ENCODE peak calls at places on chromosomes 5 and 9, in ten cellular contexts. W is endodermal cell; U is CD4-positive, CD25-positive, alpha-beta regulatory T cell; S is aorta; B is mucosa of descending colon; H is body of pancreas; T is transverse colon; D is CD8-positive, alpha-beta memory T cell; R is heart left ventricle; G is keratinocyte. M is an unnamed sample. For H3K9me3, the result is how much of the 10 kb centered on the place peaks cover.

GRCh38 chr9:16275795-16276624 is 594.5 kb downstream of the BNC2 start:
- DNase-seq in W (peak), U (no peak), S (peak), B (no peak), H (no peak), T (no peak), D (no peak), R (peak), G (no peak), M (no peak)

GRCh38 chr5:166576323-166576722 is 1715.1 kb upstream of the WWC1 start:
- DNase-seq in W (no peak), U (no peak), S (no peak), B (no peak), H (no peak), T (no peak), D (no peak), R (no peak), G (no peak), M (no peak)

GRCh38 chr9:92147030-92147853 is 32.0 kb upstream of the SPTLC1 start:
- DNase-seq in W (peak), U (no peak), S (peak), B (no peak), H (peak), T (peak), D (no peak), R (peak), G (peak), M (peak)

GRCh38 chr5:9955586-9955985 is 294.1 kb downstream of the ATPSCKMT start:
- DNase-seq in W (no peak), U (no peak), S (no peak), B (no peak), H (no peak), T (no peak), D (no peak), R (no peak), G (no peak), M (no peak)

GRCh38 chr5:6365142-6365976 is 13.0 kb downstream of the MED10 start:
- DNase-seq in W (peak), U (no peak), S (peak), B (no peak), H (no peak), T (no peak), D (no peak), R (no peak), G (no peak), M (no peak)

GRCh38 chr5:132420706-132421272 is 51.3 kb downstream of the SLC22A5 start:
- DNase-seq in W (no peak), U (peak), S (no peak), B (no peak), H (no peak), T (no peak), D (no peak), R (peak), G (no peak), M (no peak)

GRCh38 chr5:172852490-172853354 is 18.7 kb downstream of the ERGIC1 start:
- DNase-seq in W (no peak), U (no peak), S (no peak), B (peak), H (peak), T (peak), D (no peak), R (no peak), G (no peak), M (no peak)

GRCh38 chr9:136219276-136219675 is 14.3 kb upstream of the LHX3 start:
- DNase-seq in W (no peak), U (no peak), S (no peak), B (no peak), H (no peak), T (no peak), D (no peak), R (no peak), G (peak), M (no peak)

GRCh38 chr5:127229185-127229889 is 61.3 kb upstream of the MEGF10 start:
- DNase-seq in W (peak), U (peak), S (peak), B (peak), H (peak), T (peak), D (peak), R (peak), G (no peak), M (no peak)

GRCh38 chr5:19044931-19045695 is 942.9 kb downstream of the CDH18 start:
- DNase-seq in W (peak), U (no peak), S (no peak), B (no peak), H (no peak), T (no peak), D (no peak), R (no peak), G (no peak), M (no peak)

GRCh38 chr5:14956423-14957046 is 85.0 kb upstream of the ANKH start:
- DNase-seq in W (peak), U (no peak), S (no peak), B (no peak), H (no peak), T (no peak), D (no peak), R (no peak), G (no peak), M (no peak)

GRCh38 chr9:15746905-15747304 is 194.1 kb downstream of the CCDC171 start:
- DNase-seq in W (no peak), U (no peak), S (no peak), B (no peak), H (no peak), T (no peak), D (no peak), R (no peak), G (no peak), M (no peak)

GRCh38 chr9:135864447-135865049 is 42.8 kb downstream of the CAMSAP1 start:
- DNase-seq in W (peak), U (peak), S (peak), B (peak), H (peak), T (peak), D (peak), R (peak), G (no peak), M (peak)

GRCh38 chr9:92709240-92709639 is 39.3 kb upstream of the IPPK start:
- DNase-seq in W (peak), U (no peak), S (no peak), B (no peak), H (no peak), T (no peak), D (no peak), R (no peak), G (peak), M (no peak)

GRCh38 chr9:350354-350753 is 135.7 kb downstream of the DOCK8 start:
- DNase-seq in W (no peak), U (peak), S (no peak), B (no peak), H (no peak), T (no peak), D (no peak), R (no peak), G (no peak), M (no peak)

GRCh38 chr5:137181685-137182084 is 317.4 kb downstream of the SPOCK1 start:
- DNase-seq in W (no peak), U (no peak), S (no peak), B (no peak), H (no peak), T (no peak), D (no peak), R (no peak), G (no peak), M (no peak)

DNA sequence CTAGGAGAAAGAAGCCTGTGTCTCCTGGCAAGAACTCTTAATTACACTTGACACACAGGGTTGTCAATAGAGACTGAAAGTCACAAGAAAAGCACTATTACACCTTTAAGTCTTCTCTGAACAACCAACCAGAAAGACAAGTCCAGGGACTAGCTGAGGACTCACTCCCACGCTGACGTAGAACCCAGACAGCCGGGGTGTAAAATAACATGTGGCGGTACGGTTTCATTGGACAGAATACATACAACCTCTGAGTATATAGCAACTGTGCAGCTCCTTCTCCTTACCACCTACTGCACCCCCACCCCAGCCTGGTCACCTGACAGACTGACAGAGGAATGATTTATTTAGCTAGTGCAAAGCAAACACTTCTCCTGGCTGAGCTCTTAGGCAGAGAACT is 103.4 kb upstream of the RASEF start:
- DNase-seq in W (no peak), U (no peak), S (no peak), B (peak), H (peak), T (peak), D (no peak), R (no peak), G (no peak), M (no peak)
- H3K4me3 ChIP-seq in W (no peak), U (no peak), S (no peak), B (no peak), H (no peak), T (no peak), D (no peak), R (no peak), G (no peak), M (no peak)

GRCh38 chr9:113042884-113043657 is 13.5 kb downstream of the ZFP37 start:
- DNase-seq in W (no peak), U (no peak), S (no peak), B (no peak), H (no peak), T (no peak), D (no peak), R (no peak), G (no peak), M (no peak)
- H3K9me3 ChIP-seq in W (half or more), U (half or more), S (under half), B (half or more), H (under half), T (half or more), D (half or more), R (half or more), G (under half), M (under half)

GRCh38 chr5:27474395-27474794 is 436.0 kb upstream of the CDH9 start:
- DNase-seq in W (no peak), U (no peak), S (no peak), B (no peak), H (no peak), T (no peak), D (no peak), R (no peak), G (no peak), M (no peak)
- H3K4me3 ChIP-seq in W (peak), U (no peak), S (no peak), B (no peak), H (no peak), T (no peak), D (no peak), R (no peak), G (no peak), M (peak)

GRCh38 chr5:178940569-178941360 is at the start of gene ZNF454:
- DNase-seq in W (no peak), U (no peak), S (peak), B (peak), H (peak), T (peak), D (no peak), R (peak), G (no peak), M (no peak)
- H3K9me3 ChIP-seq in W (half or more), U (under half), S (under half), B (half or more), H (under half), T (under half), D (under half), R (under half), G (under half), M (under half)

DNA sequence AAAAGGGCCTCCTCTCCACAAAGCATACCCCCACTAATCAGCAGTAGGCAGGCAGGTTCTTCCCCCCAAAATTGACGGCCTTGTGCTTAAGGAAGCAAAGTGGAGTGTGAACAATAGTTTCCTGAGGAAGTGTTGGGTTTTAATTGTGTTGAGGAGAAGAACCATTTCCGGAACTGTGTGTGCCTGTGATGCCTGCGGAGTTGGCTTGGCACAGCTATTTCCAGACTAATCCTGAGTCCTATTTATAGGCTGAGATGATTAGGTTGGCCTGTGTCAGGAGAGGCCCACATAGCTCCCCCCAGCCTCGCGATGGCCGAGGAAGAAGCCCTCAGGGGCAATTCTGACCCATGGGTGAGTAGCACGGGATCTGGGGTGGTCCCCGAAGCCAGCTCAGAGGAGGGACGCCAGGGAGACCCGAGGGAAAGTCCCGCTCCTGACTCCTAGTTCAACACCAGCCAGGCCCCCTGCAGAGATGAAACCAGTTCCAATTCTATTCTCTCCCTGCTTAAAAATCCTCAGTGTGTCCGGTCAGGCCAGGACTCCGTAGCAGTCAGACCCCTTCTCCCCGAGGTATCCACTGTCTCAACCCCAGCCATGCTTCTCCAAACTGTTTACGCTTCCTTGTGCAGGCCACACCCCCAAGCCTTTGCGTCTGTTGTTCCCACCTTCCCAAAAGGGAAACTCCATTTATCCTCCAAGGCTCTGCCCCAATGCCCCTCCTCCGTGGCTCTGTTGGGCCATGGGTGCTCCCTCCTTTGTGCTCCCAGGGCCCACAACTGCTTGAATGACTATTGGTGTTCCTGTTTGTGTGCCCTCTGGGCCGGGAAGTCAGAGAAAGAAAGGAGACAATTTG is 18.1 kb downstream of the GSN start:
- DNase-seq in W (peak), U (no peak), S (peak), B (peak), H (peak), T (peak), D (no peak), R (peak), G (no peak), M (peak)
- H3K4me3 ChIP-seq in W (no peak), U (no peak), S (no peak), B (no peak), H (no peak), T (no peak), D (no peak), R (no peak), G (no peak), M (no peak)

DNA sequence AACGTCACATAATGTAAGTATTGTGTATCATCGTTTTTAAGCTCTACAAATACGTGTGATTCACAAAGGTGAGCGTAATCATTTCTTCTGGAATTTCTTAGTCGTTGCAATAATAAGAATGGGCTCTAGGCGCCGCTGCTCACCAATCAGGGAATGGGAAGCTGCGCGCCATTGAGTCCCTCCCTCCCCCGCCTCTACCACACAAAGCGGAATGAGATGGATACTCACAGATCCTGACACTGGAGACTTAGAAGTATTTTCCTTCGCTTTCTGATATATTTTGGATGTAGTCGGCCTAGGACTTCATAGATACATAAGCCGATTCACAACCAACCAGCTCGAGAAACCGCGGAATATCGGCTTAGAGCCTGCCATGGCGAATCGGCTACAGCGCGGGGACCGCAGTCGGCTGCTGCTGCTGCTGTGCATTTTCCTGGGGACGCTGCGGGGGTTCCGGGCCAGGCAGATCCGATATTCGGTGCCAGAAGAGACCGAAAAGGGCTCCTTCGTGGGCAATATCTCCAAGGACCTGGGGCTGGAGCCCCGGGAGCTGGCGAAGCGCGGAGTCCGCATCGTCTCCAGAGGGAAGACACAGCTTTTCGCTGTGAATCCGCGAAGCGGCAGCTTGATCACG is at the start of gene PCDHGA11:
- DNase-seq in W (peak), U (peak), S (no peak), B (no peak), H (no peak), T (no peak), D (no peak), R (peak), G (no peak), M (peak)
- H3K9me3 ChIP-seq in W (half or more), U (under half), S (under half), B (half or more), H (under half), T (half or more), D (under half), R (half or more), G (under half), M (under half)

DNA sequence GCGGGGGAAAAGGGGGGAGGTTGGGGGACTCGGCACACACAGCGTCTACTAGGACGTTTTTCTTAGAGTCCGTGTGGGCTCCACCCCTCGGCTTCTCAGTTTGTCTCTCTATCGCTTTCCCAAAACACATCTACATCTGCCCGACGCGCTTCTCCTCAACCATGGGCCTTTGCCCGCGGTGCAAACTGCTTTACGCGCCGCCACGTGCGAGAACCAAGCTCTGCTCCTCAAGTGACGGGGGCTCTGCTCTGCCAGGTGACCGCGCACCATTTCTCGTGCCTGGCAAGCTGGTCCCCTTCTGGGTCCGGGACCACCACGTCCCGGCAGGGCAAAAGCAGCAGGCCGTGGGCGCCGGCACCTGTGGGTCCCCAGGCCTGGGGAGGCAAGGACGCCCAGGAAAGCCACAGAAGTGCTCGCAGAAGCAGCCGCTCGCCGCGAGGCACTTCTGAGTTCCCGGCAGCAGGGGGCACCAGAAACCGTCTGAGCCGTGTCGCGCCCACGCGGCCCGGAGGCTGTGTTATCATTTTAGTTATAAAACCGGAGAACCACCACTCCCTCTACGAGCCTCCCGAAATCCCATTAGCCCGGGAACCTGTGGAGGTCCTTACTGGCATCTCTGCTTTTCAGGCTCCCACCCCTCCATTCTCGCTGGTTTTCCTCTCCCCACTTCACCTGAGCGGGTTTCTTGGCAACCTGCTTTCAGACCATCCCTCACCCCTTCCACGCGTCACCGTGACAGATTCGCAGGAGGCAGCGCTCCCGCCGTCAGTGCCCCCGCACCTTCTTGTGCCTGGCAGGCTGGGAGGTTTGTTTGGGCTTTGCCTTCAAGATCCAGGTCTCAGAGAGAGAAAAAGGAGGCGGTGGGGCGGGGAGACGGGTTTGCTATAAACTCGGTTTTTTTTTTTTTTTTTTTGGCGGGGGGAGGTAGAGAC is 2.5 kb downstream of the GDNF start:
- DNase-seq in W (peak), U (peak), S (peak), B (peak), H (peak), T (peak), D (no peak), R (peak), G (no peak), M (peak)
- H3K4me3 ChIP-seq in W (peak), U (no peak), S (peak), B (no peak), H (no peak), T (peak), D (no peak), R (peak), G (peak), M (peak)